ENCODE peak calls at places on chromosomes 3 and 15, in four cellular contexts. M is K562, L is HepG2, Y is GM12878. O is an unnamed sample.

GRCh38 chr3:42300013-42300412 is 34.0 kb upstream of the CCK start:
- DNase-seq in M (peak), L (peak), Y (no peak), O (no peak)

GRCh38 chr3:112111785-112112402 is 21.2 kb downstream of the GCSAM start:
- DNase-seq in M (peak), L (peak), Y (no peak), O (peak)

GRCh38 chr3:77348244-77348855 is 308.5 kb downstream of the ROBO2 start:
- DNase-seq in M (peak), L (peak), Y (no peak), O (peak)

GRCh38 chr15:51846463-51847230 is 17.2 kb downstream of the TMOD3 start:
- DNase-seq in M (peak), L (no peak), Y (no peak), O (no peak)

GRCh38 chr3:64399205-64399800 is 174.0 kb upstream of the PRICKLE2 start:
- DNase-seq in M (peak), L (peak), Y (no peak), O (peak)

GRCh38 chr3:134126153-134126552 is 96.4 kb upstream of the SLCO2A1 start:
- DNase-seq in M (no peak), L (no peak), Y (no peak), O (no peak)

GRCh38 chr3:171704002-171704401 is 106.3 kb downstream of the PLD1 start:
- DNase-seq in M (peak), L (peak), Y (no peak), O (peak)

GRCh38 chr15:90271459-90272166 is 6.1 kb downstream of the NGRN start:
- DNase-seq in M (no peak), L (no peak), Y (no peak), O (no peak)

GRCh38 chr3:10273697-10274305 is 18.9 kb downstream of the GHRL start:
- DNase-seq in M (no peak), L (no peak), Y (no peak), O (no peak)

GRCh38 chr3:57145852-57146251 is 19.3 kb downstream of the IL17RD start:
- DNase-seq in M (no peak), L (no peak), Y (no peak), O (no peak)

GRCh38 chr3:172096881-172097420 is 57.6 kb downstream of the FNDC3B start:
- DNase-seq in M (peak), L (peak), Y (no peak), O (no peak)

GRCh38 chr3:81465510-81465909 is 295.9 kb downstream of the GBE1 start:
- DNase-seq in M (no peak), L (no peak), Y (no peak), O (no peak)

GRCh38 chr15:50531163-50531562 is 15.3 kb downstream of the USP50 start:
- DNase-seq in M (no peak), L (no peak), Y (no peak), O (no peak)

GRCh38 chr3:21734746-21735145 is 16.3 kb downstream of the ZNF385D start:
- DNase-seq in M (no peak), L (no peak), Y (no peak), O (no peak)

GRCh38 chr15:37106490-37107001 is 6.2 kb upstream of the MEIS2 start:
- DNase-seq in M (peak), L (no peak), Y (no peak), O (no peak)

GRCh38 chr15:35281515-35281914 is 196.4 kb upstream of the NANOGP8 start:
- DNase-seq in M (no peak), L (no peak), Y (no peak), O (no peak)

GRCh38 chr3:197029511-197030167 is at the start of gene MELTF:
- DNase-seq in M (peak), L (peak), Y (no peak), O (peak)
- TF ChIP-seq NFIC in M (peak), L (no peak), Y (no peak), O (no peak)

GRCh38 chr3:174618368-174618767 is 240.8 kb upstream of the NAALADL2 start:
- DNase-seq in M (no peak), L (no peak), Y (no peak), O (no peak)

GRCh38 chr3:174619244-174619643 is 239.9 kb upstream of the NAALADL2 start:
- DNase-seq in M (no peak), L (no peak), Y (no peak), O (no peak)

GRCh38 chr3:174613173-174613572 is 246.0 kb upstream of the NAALADL2 start:
- DNase-seq in M (no peak), L (no peak), Y (no peak), O (no peak)

GRCh38 chr3:174614046-174614445 is 245.1 kb upstream of the NAALADL2 start:
- DNase-seq in M (no peak), L (no peak), Y (no peak), O (no peak)
- TF ChIP-seq NFIC in M (no peak), L (no peak), Y (no peak), O (no peak)

GRCh38 chr3:195095035-195095703 is 175.8 kb downstream of the XXYLT1 start:
- DNase-seq in M (no peak), L (no peak), Y (peak), O (no peak)
- TF ChIP-seq NFIC in M (no peak), L (no peak), Y (no peak), O (no peak)

GRCh38 chr3:146325170-146325569 is 74.3 kb upstream of the PLSCR4 start:
- DNase-seq in M (no peak), L (no peak), Y (no peak), O (no peak)

GRCh38 chr3:146326875-146327543 is 76.1 kb upstream of the PLSCR4 start:
- DNase-seq in M (no peak), L (peak), Y (no peak), O (peak)

DNA sequence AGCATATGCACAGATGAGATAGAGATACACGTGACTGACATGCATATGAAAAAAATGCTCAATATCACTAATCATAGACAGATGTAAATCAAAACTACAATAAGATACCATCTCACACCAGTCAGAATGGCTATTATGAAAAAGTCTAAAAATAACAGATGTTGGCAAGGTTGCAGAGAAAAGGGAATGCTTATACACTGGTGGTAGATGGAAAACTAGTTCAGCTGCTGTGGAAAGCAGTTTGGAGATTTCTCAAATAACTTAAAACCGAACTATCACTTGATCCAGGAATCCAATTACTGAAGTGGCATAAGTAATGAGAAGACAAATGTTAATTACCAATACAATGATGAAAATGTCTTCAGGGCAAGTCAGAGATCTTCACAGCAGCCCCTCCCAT is 71.3 kb upstream of the PLSCR4 start:
- DNase-seq in M (no peak), L (no peak), Y (no peak), O (no peak)
- TF ChIP-seq NFIC in M (no peak), L (no peak), Y (no peak), O (no peak)

DNA sequence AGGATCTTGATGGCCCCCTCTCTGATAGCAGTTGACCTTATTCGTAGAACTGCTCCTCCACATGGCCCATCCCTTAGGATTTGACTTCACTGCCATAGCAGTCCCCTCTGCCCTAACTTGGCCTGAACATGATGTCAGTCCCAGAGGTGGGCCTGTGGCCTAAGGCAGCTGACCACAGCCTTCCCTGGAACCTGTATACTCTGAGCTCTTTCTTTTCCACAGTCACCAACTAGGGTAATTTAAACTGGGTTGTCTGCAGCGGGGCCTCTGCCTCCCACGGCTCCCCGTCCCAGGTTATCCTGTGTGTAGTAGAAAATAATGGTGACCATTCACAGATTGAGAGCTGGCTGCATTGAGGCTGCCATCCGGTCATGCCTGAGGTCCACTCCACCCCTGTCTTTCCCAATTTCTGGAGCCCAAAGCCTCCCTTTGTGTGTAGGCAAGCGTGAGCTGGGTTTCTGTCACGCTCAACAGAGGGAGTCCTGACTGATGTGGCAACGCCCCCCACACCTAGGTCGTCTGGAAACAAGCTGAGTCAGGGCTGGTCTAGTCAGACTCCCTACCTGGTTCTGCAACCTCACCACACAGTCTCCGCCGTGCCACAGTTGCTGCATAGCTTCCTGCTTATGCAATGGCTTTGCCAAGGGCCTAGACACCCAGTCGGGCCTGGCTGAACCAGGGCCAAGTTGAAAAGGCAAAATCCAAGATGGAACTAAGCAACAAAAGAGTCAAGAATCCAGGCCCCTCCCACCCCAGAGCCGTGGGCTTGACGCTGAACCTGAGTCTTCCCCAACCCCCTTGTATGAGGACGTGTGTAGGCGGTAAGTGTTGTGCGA is 284.5 kb downstream of the XXYLT1 start:
- DNase-seq in M (no peak), L (peak), Y (no peak), O (no peak)
- TF ChIP-seq NFIC in M (no peak), L (no peak), Y (no peak), O (no peak)

DNA sequence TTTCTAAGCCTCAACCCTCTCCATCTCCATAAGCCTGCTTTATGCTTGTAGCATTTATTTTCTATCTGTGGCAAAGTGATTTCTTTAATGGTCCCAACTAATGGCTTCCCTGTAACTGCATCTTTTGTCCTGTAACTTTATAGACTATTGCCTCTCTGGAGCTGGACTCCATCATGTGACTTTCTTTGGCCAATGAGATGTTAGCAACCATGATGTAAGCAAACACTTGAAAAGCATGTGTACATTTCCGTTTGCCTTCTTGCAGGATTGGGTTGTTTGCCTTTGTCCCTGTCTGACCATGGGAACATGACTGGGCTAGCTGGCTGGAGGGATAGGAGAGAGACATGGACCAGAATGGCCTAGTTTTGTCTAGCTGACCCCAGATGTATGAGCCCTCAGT is 106.0 kb upstream of the LRIG1 start:
- DNase-seq in M (no peak), L (no peak), Y (no peak), O (no peak)
- TF ChIP-seq NFIC in M (no peak), L (no peak), Y (no peak), O (no peak)

GRCh38 chr15:60854858-60855568 is 374.1 kb downstream of the RORA start:
- DNase-seq in M (no peak), L (no peak), Y (no peak), O (no peak)
- TF ChIP-seq NFIC in M (no peak), L (no peak), Y (no peak), O (no peak)

GRCh38 chr15:86644319-86644718 is 564.6 kb downstream of the AGBL1 start:
- DNase-seq in M (no peak), L (no peak), Y (no peak), O (no peak)

GRCh38 chr15:86647810-86648440 is 568.3 kb downstream of the AGBL1 start:
- DNase-seq in M (no peak), L (no peak), Y (no peak), O (no peak)

GRCh38 chr15:86650084-86650483 is 570.4 kb downstream of the AGBL1 start:
- DNase-seq in M (no peak), L (no peak), Y (no peak), O (no peak)

GRCh38 chr15:86649277-86649676 is 569.6 kb downstream of the AGBL1 start:
- DNase-seq in M (no peak), L (no peak), Y (no peak), O (no peak)

GRCh38 chr15:86645861-86646393 is 566.3 kb downstream of the AGBL1 start:
- DNase-seq in M (no peak), L (no peak), Y (no peak), O (no peak)
- TF ChIP-seq NFIC in M (no peak), L (no peak), Y (no peak), O (no peak)

GRCh38 chr3:116849261-116849688 is 139.7 kb downstream of the TUSC7 start:
- DNase-seq in M (no peak), L (no peak), Y (no peak), O (no peak)
- TF ChIP-seq NFIC in M (no peak), L (no peak), Y (no peak), O (no peak)

GRCh38 chr3:195906865-195907729 is 1.3 kb downstream of the TNK2 start:
- DNase-seq in M (no peak), L (no peak), Y (peak), O (no peak)

GRCh38 chr3:195904364-195904763 is 4.0 kb downstream of the TNK2 start:
- DNase-seq in M (no peak), L (no peak), Y (no peak), O (no peak)

GRCh38 chr3:195905970-195906864 is 2.1 kb downstream of the TNK2 start:
- DNase-seq in M (no peak), L (no peak), Y (no peak), O (no peak)

GRCh38 chr3:195900426-195901355 is 7.7 kb downstream of the TNK2 start:
- DNase-seq in M (no peak), L (peak), Y (no peak), O (no peak)

DNA sequence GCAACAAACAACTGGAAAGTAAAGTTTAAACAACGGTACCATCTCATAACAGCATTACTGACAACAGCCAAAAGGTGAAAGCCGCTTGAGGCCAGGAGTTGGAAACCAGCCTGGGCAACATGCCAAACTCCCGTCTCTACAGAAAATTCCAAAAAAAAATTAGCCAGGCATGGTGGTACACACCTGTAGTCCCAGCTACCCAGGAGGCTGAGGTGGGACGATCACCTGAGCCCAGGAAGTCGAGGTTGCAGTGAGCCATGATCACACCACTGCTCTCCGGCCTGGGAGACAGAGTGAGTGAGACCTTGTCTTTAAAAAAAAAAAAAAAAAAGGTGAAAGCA is 4.4 kb downstream of the TNK2 start:
- DNase-seq in M (no peak), L (no peak), Y (no peak), O (no peak)
- TF ChIP-seq NFIC in M (peak), L (no peak), Y (no peak), O (peak)

O was measured in SK-N-SH.